ENCODE peak calls at places on chromosomes 7 and 10, in ten cellular contexts. M is activated T-helper 1 cell treated with anti-CD3 and anti-CD28 coated beads, Interleukin-12 subunit alpha, Interleukin-12 subunit beta, Interleukin-2, Interleukin-4 antibody, amounts not matched to agents 30 ng/mL and 10 ng/mL and 1 ng/mL, durations not matched to agents 14 hours and 24 hours and 36 hours; X is NT2/D1; S is NCI-H1436; V is NCI-H1417; H is WERI-Rb-1; G is T1000; Q is activated CD4-positive, alpha-beta T cell treated with anti-CD3 and anti-CD28 coated beads for 48 hours; U is RWPE2; I is T-helper 1 cell. O is an unnamed sample.
A peak's percentile ranks its signal among the peaks of the same experiment; 100 is the strongest.

GRCh38 chr7:139620676-139621344 is 97.3 kb downstream of the CLEC2L start:
- DNase-seq in Q (peak; percentile 80), I (no peak), U (no peak), X (peak; percentile 47), V (peak; percentile 59), S (no peak), G (no peak), M (peak; percentile 26), H (peak; percentile 64), O (no peak)

GRCh38 chr7:140526214-140526613 is 46.9 kb upstream of the MKRN1 start:
- DNase-seq in G (no peak), I (no peak), U (no peak), Q (no peak), S (no peak), V (no peak), X (no peak), H (no peak), M (no peak), O (no peak)

GRCh38 chr7:74094224-74095095 is 10.9 kb downstream of the LIMK1 start:
- DNase-seq in X (peak; percentile 85), H (no peak), V (no peak), G (peak; percentile 68), U (peak; percentile 88), S (no peak), I (no peak), M (peak; percentile 64), Q (peak; percentile 88), O (peak; percentile 58)

GRCh38 chr10:36675458-36675880 is 449.9 kb upstream of the ANKRD30A start:
- DNase-seq in Q (no peak), G (no peak), X (no peak), I (no peak), U (no peak), M (no peak), S (no peak), V (no peak), H (no peak), O (no peak)

GRCh38 chr7:136134503-136134902 is 157.3 kb upstream of the MTPN start:
- DNase-seq in I (no peak), X (no peak), U (no peak), S (no peak), V (no peak), G (peak; percentile 19), H (no peak), M (no peak), Q (no peak), O (no peak)

GRCh38 chr7:157541295-157541608 is 204.4 kb downstream of the DNAJB6 start:
- DNase-seq in Q (no peak), V (no peak), X (no peak), I (no peak), S (no peak), H (no peak), G (no peak), U (peak; percentile 35), M (no peak), O (no peak)

GRCh38 chr10:62978417-62978955 is 154.6 kb upstream of the NRBF2 start:
- DNase-seq in G (no peak), V (no peak), M (no peak), X (no peak), S (no peak), U (no peak), Q (peak; percentile 26), H (no peak), I (no peak), O (no peak)

GRCh38 chr7:33986951-33987948 is 81.9 kb downstream of the BMPER start:
- DNase-seq in G (peak; percentile 58), V (no peak), S (no peak), Q (no peak), H (no peak), M (no peak), X (peak; percentile 66), U (peak; percentile 68), I (no peak), O (peak; percentile 26)

GRCh38 chr7:11236680-11237079 is 263.0 kb downstream of the PHF14 start:
- DNase-seq in G (no peak), Q (no peak), S (no peak), H (no peak), X (no peak), V (no peak), I (no peak), M (no peak), U (no peak), O (no peak)

GRCh38 chr10:14016011-14016536 is 314.6 kb downstream of the FRMD4A start:
- DNase-seq in S (no peak), G (no peak), V (no peak), I (no peak), Q (no peak), U (no peak), X (no peak), H (no peak), M (no peak), O (no peak)

GRCh38 chr10:72323108-72323932 is 31.4 kb downstream of the DNAJB12 start:
- DNase-seq in I (no peak), Q (no peak), V (no peak), M (no peak), U (no peak), S (no peak), X (no peak), G (no peak), H (no peak), O (no peak)

GRCh38 chr7:85719981-85720963 is 533.4 kb upstream of the SEMA3D start:
- DNase-seq in Q (no peak), I (no peak), H (no peak), M (no peak), U (no peak), G (no peak), S (no peak), X (no peak), V (no peak), O (no peak)

GRCh38 chr10:129784286-129784685 is 179.8 kb downstream of the EBF3 start:
- DNase-seq in I (no peak), V (no peak), U (no peak), G (no peak), S (no peak), M (no peak), H (no peak), X (no peak), Q (no peak), O (no peak)

GRCh38 chr7:1361016-1361755 is 98.1 kb downstream of the MICALL2 start:
- DNase-seq in Q (no peak), I (no peak), H (no peak), S (no peak), X (no peak), M (no peak), G (no peak), V (no peak), U (peak; percentile 24), O (no peak)

GRCh38 chr7:115707684-115708341 is 322.8 kb downstream of the TFEC start:
- DNase-seq in M (no peak), V (peak; percentile 80), U (no peak), H (peak; percentile 47), G (no peak), I (no peak), Q (no peak), X (no peak), S (peak; percentile 72), O (no peak)

GRCh38 chr7:78264105-78264504 is 465.5 kb downstream of the PHTF2 start:
- DNase-seq in Q (no peak), M (no peak), H (no peak), I (no peak), V (no peak), U (no peak), S (no peak), G (no peak), X (no peak), O (no peak)

GRCh38 chr7:72391821-72392377 is 20.2 kb downstream of the CALN1 start:
- DNase-seq in U (no peak), M (no peak), V (no peak), I (no peak), H (no peak), X (no peak), Q (no peak), S (no peak), G (no peak), O (no peak)

GRCh38 chr10:86545097-86545496 is 23.5 kb upstream of the WAPL start:
- DNase-seq in X (no peak), I (no peak), U (no peak), G (no peak), S (no peak), M (no peak), Q (no peak), H (no peak), V (no peak), O (no peak)

GRCh38 chr7:92569137-92569536 is 21.1 kb downstream of the FAM133B start:
- DNase-seq in X (no peak), V (no peak), H (no peak), I (no peak), Q (no peak), M (no peak), G (no peak), S (no peak), U (no peak), O (no peak)

GRCh38 chr10:104309980-104310978 is 28.0 kb downstream of the ITPRIP start:
- DNase-seq in G (peak; percentile 50), Q (no peak), U (no peak), V (no peak), I (no peak), S (no peak), H (no peak), M (no peak), X (no peak), O (no peak)

O was measured in occipital lobe.